ENCODE peak calls at places on chromosomes 5 and 9, in six cellular contexts. One of them, this sample, is unnamed.

GRCh38 chr9:972512-973294 is 3.8 kb upstream of the DMRT3 start:
- DNase-seq in H1: no peak
- DNase-seq in trophoblast cell: no peak
- DNase-seq in H9: peak
- DNase-seq in mesendoderm: no peak
- DNase-seq in IMR-90: no peak
- DNase-seq in this sample: no peak

GRCh38 chr5:5014836-5015235 is 125.3 kb upstream of the ADAMTS16 start:
- DNase-seq in H1: no peak
- DNase-seq in trophoblast cell: no peak
- DNase-seq in H9: no peak
- DNase-seq in mesendoderm: peak
- DNase-seq in IMR-90: no peak
- DNase-seq in this sample: peak

GRCh38 chr5:172274951-172275753 is 8.4 kb downstream of the UBTD2 start:
- DNase-seq in H1: no peak
- DNase-seq in trophoblast cell: peak
- DNase-seq in H9: no peak
- DNase-seq in mesendoderm: peak
- DNase-seq in IMR-90: no peak
- DNase-seq in this sample: no peak

GRCh38 chr9:79477955-79478751 is 93.6 kb upstream of the TLE4 start:
- DNase-seq in H1: no peak
- DNase-seq in trophoblast cell: peak
- DNase-seq in H9: peak
- DNase-seq in mesendoderm: peak
- DNase-seq in IMR-90: peak
- DNase-seq in this sample: peak

GRCh38 chr9:81058776-81059175 is 630.6 kb downstream of the TLE1 start:
- DNase-seq in H1: no peak
- DNase-seq in trophoblast cell: no peak
- DNase-seq in H9: no peak
- DNase-seq in mesendoderm: no peak
- DNase-seq in IMR-90: no peak
- DNase-seq in this sample: no peak

GRCh38 chr5:117143381-117143780 is 568.8 kb upstream of the SEMA6A start:
- DNase-seq in H1: no peak
- DNase-seq in trophoblast cell: peak
- DNase-seq in H9: no peak
- DNase-seq in mesendoderm: peak
- DNase-seq in IMR-90: no peak
- DNase-seq in this sample: no peak

GRCh38 chr9:129007035-129007765 is 20.9 kb downstream of the SH3GLB2 start:
- DNase-seq in H1: no peak
- DNase-seq in trophoblast cell: no peak
- DNase-seq in H9: no peak
- DNase-seq in mesendoderm: no peak
- DNase-seq in IMR-90: no peak
- DNase-seq in this sample: no peak

GRCh38 chr9:35422753-35423152 is 67.2 kb upstream of the RUSC2 start:
- DNase-seq in H1: no peak
- DNase-seq in trophoblast cell: no peak
- DNase-seq in H9: no peak
- DNase-seq in mesendoderm: no peak
- DNase-seq in IMR-90: no peak
- DNase-seq in this sample: no peak

GRCh38 chr9:70110194-70111041 is 66.8 kb downstream of the MAMDC2 start:
- DNase-seq in H1: no peak
- DNase-seq in trophoblast cell: no peak
- DNase-seq in H9: no peak
- DNase-seq in mesendoderm: no peak
- DNase-seq in IMR-90: peak
- DNase-seq in this sample: no peak

DNA sequence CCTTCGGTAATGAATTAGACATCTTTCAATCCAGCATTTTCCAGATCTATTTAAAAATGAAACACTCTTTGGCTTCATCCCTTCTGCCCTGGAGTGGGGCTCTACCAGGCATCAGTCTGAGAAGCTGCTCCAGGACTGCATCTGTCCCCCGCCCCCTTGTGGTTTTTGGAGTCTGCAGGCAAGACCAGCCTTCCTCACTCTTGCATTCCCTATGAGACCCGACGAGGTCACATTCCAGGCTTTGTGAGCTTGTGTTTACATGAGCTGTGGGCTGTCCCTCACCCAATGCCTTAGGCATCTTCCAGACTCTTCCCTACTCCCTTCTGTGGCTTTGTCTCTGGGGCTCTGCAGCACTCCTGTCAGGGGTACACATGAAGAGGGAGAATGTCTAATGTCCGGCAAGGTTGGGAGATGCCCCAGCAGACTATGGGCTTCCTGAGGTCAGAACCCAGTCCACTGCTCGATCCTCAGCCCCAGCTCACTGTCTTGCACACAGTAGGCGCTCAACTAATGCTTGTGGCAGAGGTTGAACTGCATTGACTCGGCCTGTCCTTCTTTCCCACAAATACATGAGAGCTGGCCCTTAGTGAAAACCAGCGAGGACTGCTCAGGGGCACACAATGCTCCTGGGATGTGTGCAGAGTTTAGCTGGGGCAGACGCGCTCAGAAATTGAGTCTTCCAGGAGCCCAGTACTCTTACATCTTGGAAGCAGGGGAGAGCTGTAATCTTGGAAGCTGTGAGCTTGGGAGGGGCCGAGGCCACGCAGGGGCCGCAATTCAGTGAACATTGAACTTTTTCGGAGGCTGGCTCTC is 11.6 kb upstream of the GADD45G start:
- DNase-seq in H1: peak
- DNase-seq in trophoblast cell: peak
- DNase-seq in H9: peak
- DNase-seq in mesendoderm: peak
- DNase-seq in IMR-90: peak
- DNase-seq in this sample: peak
- H2BK120ac ChIP-seq in H1: no peak
- H2BK120ac ChIP-seq in trophoblast cell: peak
- H2BK120ac ChIP-seq in H9: no peak
- H2BK120ac ChIP-seq in mesendoderm: no peak
- H2BK120ac ChIP-seq in IMR-90: no peak
- H2BK120ac ChIP-seq in this sample: no peak

GRCh38 chr5:169656125-169656990 is 19.3 kb downstream of the DOCK2 start:
- DNase-seq in H1: no peak
- DNase-seq in trophoblast cell: peak
- DNase-seq in H9: no peak
- DNase-seq in mesendoderm: no peak
- DNase-seq in IMR-90: peak
- DNase-seq in this sample: no peak
- H2BK120ac ChIP-seq in H1: no peak
- H2BK120ac ChIP-seq in trophoblast cell: no peak
- H2BK120ac ChIP-seq in H9: no peak
- H2BK120ac ChIP-seq in mesendoderm: no peak
- H2BK120ac ChIP-seq in IMR-90: no peak
- H2BK120ac ChIP-seq in this sample: no peak

GRCh38 chr9:95092321-95093072 is 225.0 kb downstream of the FANCC start:
- DNase-seq in H1: no peak
- DNase-seq in trophoblast cell: no peak
- DNase-seq in H9: no peak
- DNase-seq in mesendoderm: no peak
- DNase-seq in IMR-90: peak
- DNase-seq in this sample: peak

GRCh38 chr9:95091971-95092320 is 225.6 kb downstream of the FANCC start:
- DNase-seq in H1: no peak
- DNase-seq in trophoblast cell: no peak
- DNase-seq in H9: no peak
- DNase-seq in mesendoderm: peak
- DNase-seq in IMR-90: peak
- DNase-seq in this sample: no peak

GRCh38 chr9:95089916-95090791 is 227.4 kb downstream of the FANCC start:
- DNase-seq in H1: no peak
- DNase-seq in trophoblast cell: peak
- DNase-seq in H9: no peak
- DNase-seq in mesendoderm: no peak
- DNase-seq in IMR-90: no peak
- DNase-seq in this sample: no peak

GRCh38 chr9:95090871-95091573 is 226.5 kb downstream of the FANCC start:
- DNase-seq in H1: no peak
- DNase-seq in trophoblast cell: no peak
- DNase-seq in H9: no peak
- DNase-seq in mesendoderm: no peak
- DNase-seq in IMR-90: no peak
- DNase-seq in this sample: no peak

GRCh38 chr9:95091574-95091970 is 225.9 kb downstream of the FANCC start:
- DNase-seq in H1: no peak
- DNase-seq in trophoblast cell: peak
- DNase-seq in H9: no peak
- DNase-seq in mesendoderm: no peak
- DNase-seq in IMR-90: peak
- DNase-seq in this sample: no peak
- H2BK120ac ChIP-seq in H1: no peak
- H2BK120ac ChIP-seq in trophoblast cell: peak
- H2BK120ac ChIP-seq in H9: no peak
- H2BK120ac ChIP-seq in mesendoderm: no peak
- H2BK120ac ChIP-seq in IMR-90: no peak
- H2BK120ac ChIP-seq in this sample: no peak

DNA sequence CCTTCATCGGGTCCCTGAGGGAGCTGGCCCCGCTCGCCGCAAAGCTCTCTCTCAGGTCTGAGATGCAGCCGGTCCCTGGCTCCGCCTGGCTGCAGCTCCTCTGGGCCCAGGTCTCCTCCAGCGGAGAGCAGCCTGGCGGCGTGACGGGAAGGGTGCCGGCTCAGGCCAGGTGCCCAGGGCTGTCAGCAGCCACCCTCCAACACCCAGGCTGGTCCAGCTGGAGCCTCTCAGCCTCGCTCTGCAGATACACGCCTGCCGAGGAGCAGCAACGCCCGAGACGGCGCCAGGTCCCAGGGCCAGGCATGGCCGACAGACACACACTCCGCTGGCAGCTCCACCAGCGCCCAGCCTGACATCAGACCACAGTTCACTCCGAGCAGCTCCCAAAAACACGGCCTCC is 25.6 kb downstream of the FAM163B start:
- DNase-seq in H1: no peak
- DNase-seq in trophoblast cell: no peak
- DNase-seq in H9: no peak
- DNase-seq in mesendoderm: no peak
- DNase-seq in IMR-90: no peak
- DNase-seq in this sample: no peak
- H2BK120ac ChIP-seq in H1: no peak
- H2BK120ac ChIP-seq in trophoblast cell: no peak
- H2BK120ac ChIP-seq in H9: no peak
- H2BK120ac ChIP-seq in mesendoderm: no peak
- H2BK120ac ChIP-seq in IMR-90: no peak
- H2BK120ac ChIP-seq in this sample: no peak

This sample was measured in neuronal stem cell.